ENCODE peak calls at places on chromosomes 5 and 9, in eight cellular contexts. One of them, this sample, is unnamed.

GRCh38 chr9:30089428-30089827 is 2295.0 kb upstream of the ACO1 start:
- DNase-seq in aorta: no peak
- DNase-seq in HL-60: no peak
- DNase-seq in thoracic aorta: no peak
- DNase-seq in cardiac muscle cell: no peak
- DNase-seq in A549: no peak
- DNase-seq in IMR-90: no peak
- DNase-seq in CD4-positive, alpha-beta T cell: no peak
- DNase-seq in this sample: no peak

GRCh38 chr9:77021289-77021927 is 2.0 kb downstream of the FOXB2 start:
- DNase-seq in aorta: no peak
- DNase-seq in HL-60: no peak
- DNase-seq in thoracic aorta: no peak
- DNase-seq in cardiac muscle cell: no peak
- DNase-seq in A549: no peak
- DNase-seq in IMR-90: no peak
- DNase-seq in CD4-positive, alpha-beta T cell: no peak
- DNase-seq in this sample: no peak

GRCh38 chr9:89890326-89890980 is 285.6 kb downstream of the GADD45G start:
- DNase-seq in aorta: no peak
- DNase-seq in HL-60: no peak
- DNase-seq in thoracic aorta: no peak
- DNase-seq in cardiac muscle cell: no peak
- DNase-seq in A549: no peak
- DNase-seq in IMR-90: no peak
- DNase-seq in CD4-positive, alpha-beta T cell: no peak
- DNase-seq in this sample: no peak

GRCh38 chr5:116144103-116144502 is 59.3 kb downstream of the COMMD10 start:
- DNase-seq in aorta: no peak
- DNase-seq in HL-60: no peak
- DNase-seq in thoracic aorta: no peak
- DNase-seq in cardiac muscle cell: no peak
- DNase-seq in A549: peak
- DNase-seq in IMR-90: peak
- DNase-seq in CD4-positive, alpha-beta T cell: no peak
- DNase-seq in this sample: no peak

GRCh38 chr9:105073147-105073546 is 145.2 kb upstream of the ABCA1 start:
- DNase-seq in aorta: no peak
- DNase-seq in HL-60: no peak
- DNase-seq in thoracic aorta: no peak
- DNase-seq in cardiac muscle cell: no peak
- DNase-seq in A549: peak
- DNase-seq in IMR-90: peak
- DNase-seq in CD4-positive, alpha-beta T cell: no peak
- DNase-seq in this sample: no peak

GRCh38 chr9:36415822-36416515 is 15.9 kb upstream of the RNF38 start:
- DNase-seq in aorta: no peak
- DNase-seq in HL-60: no peak
- DNase-seq in thoracic aorta: no peak
- DNase-seq in cardiac muscle cell: peak
- DNase-seq in A549: peak
- DNase-seq in IMR-90: no peak
- DNase-seq in CD4-positive, alpha-beta T cell: no peak
- DNase-seq in this sample: no peak

GRCh38 chr9:109114670-109115069 is 5.1 kb downstream of the TMEM245 start:
- DNase-seq in aorta: no peak
- DNase-seq in HL-60: no peak
- DNase-seq in thoracic aorta: no peak
- DNase-seq in cardiac muscle cell: no peak
- DNase-seq in A549: no peak
- DNase-seq in IMR-90: peak
- DNase-seq in CD4-positive, alpha-beta T cell: no peak
- DNase-seq in this sample: no peak

GRCh38 chr9:77521091-77521490 is 127.0 kb downstream of the GNA14 start:
- DNase-seq in aorta: no peak
- DNase-seq in HL-60: no peak
- DNase-seq in thoracic aorta: no peak
- DNase-seq in cardiac muscle cell: no peak
- DNase-seq in A549: no peak
- DNase-seq in IMR-90: no peak
- DNase-seq in CD4-positive, alpha-beta T cell: no peak
- DNase-seq in this sample: no peak

GRCh38 chr9:77759391-77759790 is 111.3 kb upstream of the GNA14 start:
- DNase-seq in aorta: no peak
- DNase-seq in HL-60: no peak
- DNase-seq in thoracic aorta: no peak
- DNase-seq in cardiac muscle cell: no peak
- DNase-seq in A549: no peak
- DNase-seq in IMR-90: no peak
- DNase-seq in CD4-positive, alpha-beta T cell: no peak
- DNase-seq in this sample: no peak

GRCh38 chr5:105238561-105238960 is 1676.0 kb upstream of the NUDT12 start:
- DNase-seq in aorta: no peak
- DNase-seq in HL-60: no peak
- DNase-seq in thoracic aorta: no peak
- DNase-seq in cardiac muscle cell: no peak
- DNase-seq in A549: no peak
- DNase-seq in IMR-90: no peak
- DNase-seq in CD4-positive, alpha-beta T cell: no peak
- DNase-seq in this sample: no peak

GRCh38 chr5:5105531-5105930 is 34.6 kb upstream of the ADAMTS16 start:
- DNase-seq in aorta: no peak
- DNase-seq in HL-60: no peak
- DNase-seq in thoracic aorta: no peak
- DNase-seq in cardiac muscle cell: no peak
- DNase-seq in A549: no peak
- DNase-seq in IMR-90: no peak
- DNase-seq in CD4-positive, alpha-beta T cell: no peak
- DNase-seq in this sample: no peak

GRCh38 chr5:171415115-171415730 is 4.2 kb upstream of the FGF18 start:
- DNase-seq in aorta: no peak
- DNase-seq in HL-60: no peak
- DNase-seq in thoracic aorta: no peak
- DNase-seq in cardiac muscle cell: no peak
- DNase-seq in A549: no peak
- DNase-seq in IMR-90: peak
- DNase-seq in CD4-positive, alpha-beta T cell: no peak
- DNase-seq in this sample: no peak

GRCh38 chr5:38615042-38615441 is 58.6 kb upstream of the LIFR start:
- DNase-seq in aorta: no peak
- DNase-seq in HL-60: no peak
- DNase-seq in thoracic aorta: no peak
- DNase-seq in cardiac muscle cell: no peak
- DNase-seq in A549: no peak
- DNase-seq in IMR-90: no peak
- DNase-seq in CD4-positive, alpha-beta T cell: no peak
- DNase-seq in this sample: no peak

GRCh38 chr5:161541-162110 is 29.7 kb upstream of the LRRC14B start:
- DNase-seq in aorta: no peak
- DNase-seq in HL-60: no peak
- DNase-seq in thoracic aorta: no peak
- DNase-seq in cardiac muscle cell: no peak
- DNase-seq in A549: no peak
- DNase-seq in IMR-90: no peak
- DNase-seq in CD4-positive, alpha-beta T cell: no peak
- DNase-seq in this sample: no peak

GRCh38 chr9:28770827-28771226 is 1197.5 kb upstream of the C9orf72 start:
- DNase-seq in aorta: no peak
- DNase-seq in HL-60: no peak
- DNase-seq in thoracic aorta: no peak
- DNase-seq in cardiac muscle cell: no peak
- DNase-seq in A549: no peak
- DNase-seq in IMR-90: no peak
- DNase-seq in CD4-positive, alpha-beta T cell: no peak
- DNase-seq in this sample: no peak

GRCh38 chr5:123441408-123441807 is 18.2 kb upstream of the CEP120 start:
- DNase-seq in aorta: no peak
- DNase-seq in HL-60: no peak
- DNase-seq in thoracic aorta: no peak
- DNase-seq in cardiac muscle cell: no peak
- DNase-seq in A549: no peak
- DNase-seq in IMR-90: no peak
- DNase-seq in CD4-positive, alpha-beta T cell: no peak
- DNase-seq in this sample: no peak

GRCh38 chr9:137235424-137236237 is 4.9 kb downstream of the SLC34A3 start:
- DNase-seq in aorta: no peak
- DNase-seq in HL-60: no peak
- DNase-seq in thoracic aorta: no peak
- DNase-seq in cardiac muscle cell: no peak
- DNase-seq in A549: no peak
- DNase-seq in IMR-90: no peak
- DNase-seq in CD4-positive, alpha-beta T cell: no peak
- DNase-seq in this sample: no peak

DNA sequence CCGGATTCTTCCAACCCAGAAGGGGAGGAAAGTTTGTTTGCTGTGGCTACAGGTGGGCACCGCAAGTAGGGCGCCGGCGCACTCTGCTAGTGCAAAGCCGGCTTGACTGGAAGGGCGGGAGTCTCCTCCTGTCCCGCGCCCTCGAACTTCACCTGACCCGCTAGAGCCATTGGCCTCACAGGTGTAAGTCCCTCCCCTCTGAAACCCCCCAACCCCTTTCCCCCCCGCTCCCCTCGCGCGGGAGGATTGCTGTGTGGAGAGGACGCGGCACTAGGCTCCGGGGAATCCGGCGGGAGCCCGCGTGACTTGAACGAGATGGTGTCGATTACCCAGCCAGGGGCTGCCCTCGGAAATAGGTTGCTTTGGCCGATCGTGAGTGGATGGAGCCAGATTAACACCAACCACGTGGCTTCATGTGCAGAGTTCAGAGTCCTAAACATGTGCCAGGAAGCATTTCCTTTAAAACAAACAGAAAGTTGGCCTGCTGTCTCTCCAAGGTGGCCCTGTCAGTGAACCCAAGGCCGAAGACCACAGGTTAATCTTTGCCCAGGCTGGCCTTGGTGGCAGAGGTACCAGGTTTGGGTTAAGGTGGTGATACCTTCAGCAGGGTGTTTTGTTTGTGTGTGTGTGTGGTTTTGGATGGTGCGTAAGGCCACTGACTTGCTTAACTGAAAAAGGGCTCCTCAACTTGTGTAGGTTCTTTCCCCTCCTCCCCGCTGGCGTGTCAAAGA is 1.0 kb downstream of the IQGAP2 start:
- DNase-seq in aorta: peak
- DNase-seq in HL-60: peak
- DNase-seq in thoracic aorta: no peak
- DNase-seq in cardiac muscle cell: peak
- DNase-seq in A549: peak
- DNase-seq in IMR-90: no peak
- DNase-seq in CD4-positive, alpha-beta T cell: peak
- DNase-seq in this sample: no peak
- H3K27ac ChIP-seq in aorta: no peak
- H3K27ac ChIP-seq in HL-60: peak
- H3K27ac ChIP-seq in thoracic aorta: peak
- H3K27ac ChIP-seq in cardiac muscle cell: no peak
- H3K27ac ChIP-seq in A549: peak
- H3K27ac ChIP-seq in IMR-90: no peak
- H3K27ac ChIP-seq in CD4-positive, alpha-beta T cell: peak
- H3K27ac ChIP-seq in this sample: no peak

GRCh38 chr5:172913117-172913850 is 45.9 kb upstream of the RPL26L1 start:
- DNase-seq in aorta: no peak
- DNase-seq in HL-60: no peak
- DNase-seq in thoracic aorta: no peak
- DNase-seq in cardiac muscle cell: no peak
- DNase-seq in A549: no peak
- DNase-seq in IMR-90: no peak
- DNase-seq in CD4-positive, alpha-beta T cell: no peak
- DNase-seq in this sample: no peak

GRCh38 chr5:172909931-172910502 is 49.2 kb upstream of the RPL26L1 start:
- DNase-seq in aorta: no peak
- DNase-seq in HL-60: no peak
- DNase-seq in thoracic aorta: no peak
- DNase-seq in cardiac muscle cell: peak
- DNase-seq in A549: peak
- DNase-seq in IMR-90: peak
- DNase-seq in CD4-positive, alpha-beta T cell: no peak
- DNase-seq in this sample: no peak

GRCh38 chr5:172911976-172912375 is 47.2 kb upstream of the RPL26L1 start:
- DNase-seq in aorta: no peak
- DNase-seq in HL-60: no peak
- DNase-seq in thoracic aorta: no peak
- DNase-seq in cardiac muscle cell: no peak
- DNase-seq in A549: no peak
- DNase-seq in IMR-90: no peak
- DNase-seq in CD4-positive, alpha-beta T cell: no peak
- DNase-seq in this sample: no peak

GRCh38 chr5:172910828-172911627 is 48.2 kb upstream of the RPL26L1 start:
- DNase-seq in aorta: peak
- DNase-seq in HL-60: peak
- DNase-seq in thoracic aorta: peak
- DNase-seq in cardiac muscle cell: no peak
- DNase-seq in A549: peak
- DNase-seq in IMR-90: peak
- DNase-seq in CD4-positive, alpha-beta T cell: no peak
- DNase-seq in this sample: no peak

GRCh38 chr5:172911628-172911880 is 47.7 kb upstream of the RPL26L1 start:
- DNase-seq in aorta: no peak
- DNase-seq in HL-60: no peak
- DNase-seq in thoracic aorta: no peak
- DNase-seq in cardiac muscle cell: no peak
- DNase-seq in A549: no peak
- DNase-seq in IMR-90: no peak
- DNase-seq in CD4-positive, alpha-beta T cell: no peak
- DNase-seq in this sample: no peak
- H3K27ac ChIP-seq in aorta: peak
- H3K27ac ChIP-seq in HL-60: no peak
- H3K27ac ChIP-seq in thoracic aorta: peak
- H3K27ac ChIP-seq in cardiac muscle cell: no peak
- H3K27ac ChIP-seq in A549: peak
- H3K27ac ChIP-seq in IMR-90: peak
- H3K27ac ChIP-seq in CD4-positive, alpha-beta T cell: no peak
- H3K27ac ChIP-seq in this sample: peak

DNA sequence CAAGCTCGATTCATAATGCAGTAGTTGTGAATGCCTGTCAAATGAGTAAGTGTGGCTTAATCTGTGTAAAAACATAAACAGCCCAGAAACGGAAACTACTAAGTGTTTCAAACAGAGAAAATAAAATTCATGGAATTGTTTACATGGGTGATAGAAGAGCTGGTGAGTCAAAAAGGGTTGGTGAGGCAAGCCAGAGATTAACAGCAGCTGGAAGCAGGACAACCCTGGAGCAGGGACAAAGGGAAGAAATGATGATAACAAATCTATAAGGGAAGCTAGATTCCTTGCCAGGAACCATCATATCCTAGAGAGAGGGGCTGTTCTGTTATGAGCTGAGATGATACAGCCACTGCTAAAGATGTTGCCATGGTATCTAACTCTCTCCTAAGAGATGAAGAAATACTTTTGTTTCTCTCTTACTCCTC is 18.0 kb upstream of the PRR16 start:
- DNase-seq in aorta: peak
- DNase-seq in HL-60: no peak
- DNase-seq in thoracic aorta: no peak
- DNase-seq in cardiac muscle cell: no peak
- DNase-seq in A549: no peak
- DNase-seq in IMR-90: peak
- DNase-seq in CD4-positive, alpha-beta T cell: no peak
- DNase-seq in this sample: no peak
- H3K27ac ChIP-seq in aorta: no peak
- H3K27ac ChIP-seq in HL-60: no peak
- H3K27ac ChIP-seq in thoracic aorta: peak
- H3K27ac ChIP-seq in cardiac muscle cell: no peak
- H3K27ac ChIP-seq in A549: no peak
- H3K27ac ChIP-seq in IMR-90: peak
- H3K27ac ChIP-seq in CD4-positive, alpha-beta T cell: no peak
- H3K27ac ChIP-seq in this sample: no peak

GRCh38 chr5:169567079-169567478 is 16.5 kb upstream of the SPDL1 start:
- DNase-seq in aorta: no peak
- DNase-seq in HL-60: no peak
- DNase-seq in thoracic aorta: no peak
- DNase-seq in cardiac muscle cell: peak
- DNase-seq in A549: no peak
- DNase-seq in IMR-90: peak
- DNase-seq in CD4-positive, alpha-beta T cell: no peak
- DNase-seq in this sample: no peak
- H3K27ac ChIP-seq in aorta: no peak
- H3K27ac ChIP-seq in HL-60: no peak
- H3K27ac ChIP-seq in thoracic aorta: no peak
- H3K27ac ChIP-seq in cardiac muscle cell: no peak
- H3K27ac ChIP-seq in A549: no peak
- H3K27ac ChIP-seq in IMR-90: no peak
- H3K27ac ChIP-seq in CD4-positive, alpha-beta T cell: no peak
- H3K27ac ChIP-seq in this sample: no peak

This sample was measured in gastrocnemius medialis.